ENCODE peak calls at places on chromosome 18, in seven cellular contexts. O is psoas muscle; Z is H1; W is CD8-positive, alpha-beta memory T cell; P is kidney epithelial cell; D is left ventricle myocardium inferior; L is GM23338. T is an unnamed sample.

GRCh38 chr18:45733535-45733934 is 9.6 kb downstream of the SLC14A1 start:
- DNase-seq in W (no peak), O (no peak), P (no peak), Z (peak; percentile 19), L (peak; percentile 78), D (no peak), T (no peak)

GRCh38 chr18:72826736-72827135 is 41.1 kb downstream of the NETO1 start:
- DNase-seq in W (no peak), O (no peak), L (peak; percentile 63), Z (no peak), D (no peak), P (no peak), T (no peak)

GRCh38 chr18:27666070-27666469 is 481.0 kb upstream of the CHST9 start:
- DNase-seq in W (no peak), Z (no peak), P (no peak), O (no peak), L (no peak), D (no peak), T (no peak)

GRCh38 chr18:34738173-34738894 is 28.2 kb downstream of the DTNA start:
- DNase-seq in D (peak; percentile 22), W (no peak), P (peak; percentile 37), O (no peak), Z (no peak), L (no peak), T (peak; percentile 50)

GRCh38 chr18:22168360-22168921 is 948 bp upstream of the GATA6 start:
- DNase-seq in P (no peak), L (peak; percentile 70), Z (no peak), W (no peak), D (no peak), O (no peak), T (no peak)

GRCh38 chr18:75161629-75162028 is 47.3 kb downstream of the PTGR3 start:
- DNase-seq in W (peak; percentile 46), O (peak; percentile 63), D (peak; percentile 28), L (no peak), Z (no peak), P (no peak), T (peak; percentile 66)

GRCh38 chr18:70288851-70289328 is at the start of gene SOCS6:
- DNase-seq in P (no peak), W (peak; percentile 16), Z (no peak), D (peak; percentile 66), L (peak; percentile 76), O (peak; percentile 79), T (peak; percentile 71)

GRCh38 chr18:51017140-51017874 is 12.7 kb upstream of the SMAD4 start:
- DNase-seq in D (no peak), Z (no peak), W (no peak), P (no peak), O (no peak), L (peak; percentile 77), T (no peak)

GRCh38 chr18:44893045-44893706 is 212.5 kb downstream of the SETBP1 start:
- DNase-seq in O (no peak), W (no peak), P (no peak), D (no peak), L (no peak), Z (no peak), T (peak; percentile 23)

GRCh38 chr18:49531678-49532153 is 30.1 kb upstream of the LIPG start:
- DNase-seq in L (no peak), W (no peak), Z (no peak), O (no peak), P (no peak), D (no peak), T (no peak)

DNA sequence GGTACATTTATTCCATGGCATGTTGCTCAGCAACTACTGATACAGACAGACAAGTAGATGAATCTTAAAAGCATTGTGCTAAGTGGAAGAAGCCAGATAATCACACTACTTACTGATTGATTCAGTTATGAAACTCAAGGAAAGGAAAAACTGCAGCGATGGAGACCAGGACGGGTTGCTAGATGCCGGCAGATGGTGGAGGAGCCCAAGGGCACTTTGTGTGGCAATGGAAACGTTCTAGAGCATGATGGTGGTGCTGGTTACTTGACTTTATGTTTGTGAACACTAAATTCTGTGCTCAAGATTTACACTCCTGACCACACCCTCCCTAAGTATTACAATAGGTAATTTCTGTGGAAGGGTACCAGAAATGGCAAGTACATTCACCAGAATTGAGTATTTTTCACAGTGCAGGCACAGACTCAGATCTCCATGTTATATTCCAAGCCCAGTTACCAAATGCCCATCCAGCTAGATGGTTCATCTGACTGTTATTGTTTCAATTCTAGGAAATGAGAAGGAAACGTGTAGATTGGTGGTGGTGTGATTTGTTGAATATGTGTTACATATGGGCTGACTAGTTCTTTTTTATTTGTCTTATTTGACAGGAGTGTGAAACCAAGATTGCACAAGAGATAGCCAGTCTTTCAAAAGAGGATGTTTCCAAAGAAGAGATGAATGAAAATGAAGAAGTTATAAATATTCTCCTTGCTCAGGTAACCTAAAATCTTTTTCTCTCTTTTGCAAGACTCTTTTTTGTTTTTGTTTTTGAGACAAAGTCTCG is 55.1 kb downstream of the RALBP1 start:
- DNase-seq in P (no peak), W (no peak), L (no peak), D (no peak), O (no peak), Z (no peak), T (no peak)
- H3K36me3 ChIP-seq in P (no peaks in the 10 kb centered on the region), W (peaks cover 32% of the 10 kb centered on the region), L (peaks cover 20% of the 10 kb centered on the region), D (peaks cover 89% of the 10 kb centered on the region), O (peaks cover 3% of the 10 kb centered on the region), Z (peaks cover 52% of the 10 kb centered on the region), T (peaks cover 73% of the 10 kb centered on the region)

GRCh38 chr18:65750421-65751144 is at the start of gene CDH7:
- DNase-seq in D (no peak), Z (no peak), P (no peak), O (peak; percentile 49), L (peak; percentile 58), W (no peak), T (no peak)
- H3K4me3 ChIP-seq in D (peak within 1 kb of the TSS; percentile 65), Z (peak within 1 kb of the TSS; percentile 36), P (peak within 1 kb of the TSS; percentile 52), O (peak within 1 kb of the TSS; percentile 47), L (peak within 1 kb of the TSS; percentile 81), W (no peak within 1 kb of the TSS), T (no peak within 1 kb of the TSS)

GRCh38 chr18:36114738-36115137 is 14.4 kb downstream of the SLC39A6 start:
- DNase-seq in Z (no peak), L (no peak), O (no peak), P (no peak), W (no peak), D (no peak), T (no peak)
- H3K36me3 ChIP-seq in Z (peaks cover 69% of the 10 kb centered on the region), L (peaks cover 37% of the 10 kb centered on the region), O (peaks cover 3% of the 10 kb centered on the region), P (no peaks in the 10 kb centered on the region), W (peaks cover 32% of the 10 kb centered on the region), D (peaks cover 59% of the 10 kb centered on the region), T (peaks cover 21% of the 10 kb centered on the region)

DNA sequence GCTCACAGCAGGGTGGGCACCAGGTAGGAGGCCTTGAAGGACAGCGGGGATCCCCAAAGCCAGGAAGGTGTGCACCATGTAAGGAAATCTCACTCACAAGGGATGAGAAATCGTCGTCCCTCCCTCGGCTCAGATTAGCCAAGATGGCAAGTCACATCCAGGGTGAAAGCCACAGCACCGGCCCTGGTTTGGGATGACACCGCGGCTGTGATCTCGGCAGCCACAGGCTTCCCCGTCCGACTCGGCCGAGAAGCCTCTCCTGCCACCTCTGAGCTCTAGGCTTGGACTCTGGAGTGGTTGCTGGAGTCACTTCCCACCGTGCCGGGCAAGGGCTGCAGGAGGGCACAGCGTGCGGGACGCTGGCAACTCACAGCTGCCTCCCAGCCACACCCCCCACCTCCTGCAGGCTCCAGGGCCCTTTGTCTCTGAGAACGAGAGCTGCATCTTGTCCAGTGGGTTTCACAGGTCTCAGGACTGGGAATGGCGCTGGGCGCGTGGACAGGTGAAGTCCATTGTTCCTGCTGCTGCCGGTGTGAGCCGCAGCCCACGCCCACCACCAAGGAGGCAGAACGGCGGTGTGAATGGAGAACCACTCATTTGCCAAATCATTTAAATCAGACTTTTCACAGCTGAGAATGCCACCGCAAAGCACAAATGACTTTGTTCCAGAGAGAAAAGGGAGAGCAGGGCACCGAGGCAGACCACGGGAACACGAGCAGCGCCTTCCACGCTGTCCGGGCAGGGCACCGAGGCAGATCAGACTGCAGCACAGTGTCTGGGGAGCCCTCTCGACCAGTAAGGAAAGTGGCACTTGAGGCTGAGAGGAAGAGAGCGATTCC is 81.3 kb upstream of the CTDP1 start:
- DNase-seq in Z (no peak), W (no peak), P (no peak), L (no peak), O (peak; percentile 4), D (peak; percentile 11), T (no peak)
- H3K4me3 ChIP-seq in Z (no peak overlapping the region), W (no peak overlapping the region), P (no peak overlapping the region), L (no peak overlapping the region), O (no peak overlapping the region), D (no peak overlapping the region), T (no peak overlapping the region)

GRCh38 chr18:13414542-13414941 is 196.0 kb downstream of the LDLRAD4 start:
- DNase-seq in L (no peak), Z (no peak), O (no peak), P (no peak), D (no peak), W (no peak), T (no peak)

GRCh38 chr18:13412901-13413300 is 194.3 kb downstream of the LDLRAD4 start:
- DNase-seq in P (no peak), W (no peak), D (no peak), Z (no peak), L (no peak), O (peak; percentile 61), T (no peak)

GRCh38 chr18:13415736-13416135 is 197.2 kb downstream of the LDLRAD4 start:
- DNase-seq in D (no peak), P (no peak), W (no peak), O (no peak), Z (no peak), L (no peak), T (no peak)

GRCh38 chr18:13412017-13412416 is 193.5 kb downstream of the LDLRAD4 start:
- DNase-seq in O (no peak), W (no peak), D (no peak), P (no peak), Z (no peak), L (no peak), T (no peak)

DNA sequence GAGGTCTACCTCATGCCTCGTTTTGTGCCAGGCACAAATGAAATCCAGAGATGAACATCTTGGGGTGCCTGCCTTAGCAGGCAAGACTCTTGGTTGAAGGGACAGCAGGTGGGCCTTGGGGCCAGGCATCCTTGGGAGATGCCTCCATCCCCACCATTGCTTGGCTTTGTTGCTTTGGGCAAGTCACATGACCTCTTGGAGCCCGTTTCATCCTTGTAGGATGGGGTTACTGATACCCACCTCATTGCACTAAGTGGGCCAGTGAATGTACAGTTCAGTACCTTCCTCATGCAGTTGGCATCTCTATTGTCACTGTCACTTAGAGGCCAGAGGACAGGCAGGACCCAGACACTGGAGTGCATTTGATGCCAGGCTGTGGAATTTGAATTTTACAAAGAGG is 195.5 kb downstream of the LDLRAD4 start:
- DNase-seq in W (no peak), O (no peak), Z (no peak), D (no peak), P (no peak), L (no peak), T (no peak)
- H3K36me3 ChIP-seq in W (no peaks in the 10 kb centered on the region), O (no peaks in the 10 kb centered on the region), Z (no peaks in the 10 kb centered on the region), D (no peaks in the 10 kb centered on the region), P (no peaks in the 10 kb centered on the region), L (no peaks in the 10 kb centered on the region), T (no peaks in the 10 kb centered on the region)